ENCODE peak calls at places on chromosome 2, in eight cellular contexts. Z, X, B, C, P, I, J and Y are unnamed samples.

GRCh38 chr2:76385943-76386342 is 675.2 kb upstream of the GCFC2 start:
- DNase-seq in Z (no peak), X (no peak), B (no peak), C (no peak), P (no peak), I (no peak), J (no peak), Y (no peak)

GRCh38 chr2:187581125-187581896 is 27.1 kb upstream of the TFPI start:
- DNase-seq in Z (no peak), X (no peak), B (no peak), C (peak), P (no peak), I (peak), J (no peak), Y (no peak)

GRCh38 chr2:152335016-152335850 is at the start of gene FMNL2:
- DNase-seq in Z (peak), X (peak), B (peak), C (peak), P (peak), I (peak), J (no peak), Y (peak)

GRCh38 chr2:176085861-176086771 is 2.4 kb upstream of the EVX2 start:
- DNase-seq in Z (no peak), X (no peak), B (no peak), C (no peak), P (peak), I (peak), J (no peak), Y (no peak)

GRCh38 chr2:217822296-217823252 is 180.2 kb downstream of the TNS1 start:
- DNase-seq in Z (no peak), X (peak), B (no peak), C (no peak), P (no peak), I (no peak), J (no peak), Y (no peak)

GRCh38 chr2:16218651-16219050 is 278.3 kb downstream of the MYCN start:
- DNase-seq in Z (no peak), X (no peak), B (no peak), C (no peak), P (no peak), I (peak), J (no peak), Y (no peak)

GRCh38 chr2:133264951-133265949 is 303.0 kb downstream of the NCKAP5 start:
- DNase-seq in Z (no peak), X (peak), B (peak), C (no peak), P (no peak), I (no peak), J (no peak), Y (no peak)

GRCh38 chr2:95305341-95306058 is 8.4 kb downstream of the KCNIP3 start:
- DNase-seq in Z (no peak), X (no peak), B (no peak), C (no peak), P (no peak), I (no peak), J (no peak), Y (no peak)

GRCh38 chr2:34570266-34570872 is 971.3 kb upstream of the FAM98A start:
- DNase-seq in Z (no peak), X (no peak), B (no peak), C (no peak), P (no peak), I (peak), J (no peak), Y (no peak)

GRCh38 chr2:15734871-15735737 is 143.4 kb downstream of the DDX1 start:
- DNase-seq in Z (no peak), X (no peak), B (no peak), C (no peak), P (peak), I (no peak), J (no peak), Y (no peak)

GRCh38 chr2:6922201-6922656 is 5.0 kb downstream of the RNF144A start:
- DNase-seq in Z (no peak), X (no peak), B (no peak), C (no peak), P (no peak), I (no peak), J (no peak), Y (no peak)

GRCh38 chr2:100878000-100878786 is 58.3 kb downstream of the NPAS2 start:
- DNase-seq in Z (no peak), X (peak), B (no peak), C (no peak), P (no peak), I (no peak), J (no peak), Y (no peak)

GRCh38 chr2:1717129-1717528 is 27.2 kb downstream of the PXDN start:
- DNase-seq in Z (peak), X (no peak), B (no peak), C (peak), P (no peak), I (no peak), J (no peak), Y (peak)

GRCh38 chr2:2184549-2185249 is 146.4 kb downstream of the MYT1L start:
- DNase-seq in Z (no peak), X (no peak), B (no peak), C (no peak), P (no peak), I (no peak), J (no peak), Y (no peak)

GRCh38 chr2:113700186-113700841 is 56.1 kb downstream of the SLC35F5 start:
- DNase-seq in Z (no peak), X (no peak), B (no peak), C (no peak), P (no peak), I (peak), J (peak), Y (no peak)

GRCh38 chr2:38835990-38836389 is 39.7 kb downstream of the DHX57 start:
- DNase-seq in Z (no peak), X (no peak), B (no peak), C (no peak), P (no peak), I (peak), J (no peak), Y (no peak)

GRCh38 chr2:118049140-118050128 is 35.6 kb upstream of the CCDC93 start:
- DNase-seq in Z (no peak), X (no peak), B (no peak), C (no peak), P (no peak), I (peak), J (no peak), Y (no peak)

GRCh38 chr2:229553091-229553490 is 161.3 kb downstream of the DNER start:
- DNase-seq in Z (no peak), X (no peak), B (no peak), C (peak), P (no peak), I (no peak), J (no peak), Y (no peak)

GRCh38 chr2:150212722-150213171 is 274.7 kb downstream of the RND3 start:
- DNase-seq in Z (no peak), X (no peak), B (no peak), C (peak), P (no peak), I (no peak), J (no peak), Y (no peak)

GRCh38 chr2:20126469-20126868 is 75.0 kb upstream of the LAPTM4A start:
- DNase-seq in Z (no peak), X (no peak), B (no peak), C (no peak), P (no peak), I (no peak), J (no peak), Y (no peak)
- TF ChIP-seq CTCF in Z (no peak), X (no peak), B (no peak), C (no peak), P (no peak), I (no peak), J (no peak), Y (no peak)

GRCh38 chr2:159101755-159102489 is 133.5 kb downstream of the TANC1 start:
- DNase-seq in Z (no peak), X (no peak), B (no peak), C (no peak), P (no peak), I (no peak), J (no peak), Y (no peak)

GRCh38 chr2:159108178-159108893 is 139.9 kb downstream of the TANC1 start:
- DNase-seq in Z (peak), X (no peak), B (no peak), C (no peak), P (no peak), I (no peak), J (no peak), Y (no peak)

GRCh38 chr2:159106105-159106504 is 137.7 kb downstream of the TANC1 start:
- DNase-seq in Z (no peak), X (no peak), B (no peak), C (no peak), P (no peak), I (no peak), J (no peak), Y (no peak)

GRCh38 chr2:159098815-159099455 is 130.5 kb downstream of the TANC1 start:
- DNase-seq in Z (no peak), X (no peak), B (no peak), C (no peak), P (no peak), I (no peak), J (no peak), Y (no peak)

DNA sequence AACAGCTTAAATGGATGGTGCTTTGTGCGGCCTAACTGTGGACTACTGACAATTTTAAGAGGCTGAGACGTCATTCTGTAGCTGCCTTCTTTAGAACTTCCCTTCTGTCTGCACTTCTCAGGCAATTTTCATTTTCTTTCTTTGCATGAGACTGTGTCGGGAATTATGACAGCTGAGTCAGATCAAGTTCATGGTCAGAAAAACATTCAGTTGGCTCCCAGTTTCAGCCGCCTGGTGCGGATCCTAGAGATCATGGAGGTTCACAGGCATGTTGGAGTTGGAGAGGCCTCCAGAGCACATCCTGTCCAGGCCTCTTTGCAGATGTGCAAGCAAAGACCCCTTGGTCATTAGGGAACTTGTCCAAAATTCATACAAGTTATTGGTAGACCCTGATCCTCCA is 135.0 kb downstream of the TANC1 start:
- DNase-seq in Z (no peak), X (no peak), B (no peak), C (peak), P (no peak), I (no peak), J (no peak), Y (no peak)
- TF ChIP-seq CTCF in Z (no peak), X (no peak), B (no peak), C (no peak), P (no peak), I (no peak), J (no peak), Y (no peak)

DNA sequence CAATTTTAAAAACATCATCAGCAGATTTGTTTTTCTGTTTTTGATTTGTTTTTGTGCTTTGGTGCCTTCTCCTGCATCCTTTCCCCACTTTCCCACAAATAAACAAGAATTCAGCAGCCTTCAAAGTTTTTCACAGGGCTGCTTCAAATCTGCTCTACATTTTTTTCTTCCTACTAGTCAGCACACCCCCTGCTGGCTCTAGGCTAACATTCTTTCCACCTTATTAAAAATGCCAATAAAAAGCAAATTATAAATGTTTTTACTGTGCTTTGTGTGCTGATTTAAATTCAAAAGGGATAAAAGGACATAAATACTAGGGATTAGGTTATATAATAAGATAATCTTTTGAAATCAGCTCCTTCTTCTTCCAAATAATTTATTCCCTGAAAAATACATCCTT is 6.2 kb upstream of the CNTNAP5 start:
- DNase-seq in Z (no peak), X (no peak), B (no peak), C (no peak), P (no peak), I (no peak), J (no peak), Y (no peak)
- TF ChIP-seq CTCF in Z (no peak), X (no peak), B (peak), C (peak), P (peak), I (no peak), J (no peak), Y (no peak)

GRCh38 chr2:30230479-30230854 is 867 bp upstream of the LBH start:
- DNase-seq in Z (no peak), X (no peak), B (no peak), C (peak), P (peak), I (no peak), J (no peak), Y (no peak)
- TF ChIP-seq CTCF in Z (no peak), X (no peak), B (no peak), C (no peak), P (no peak), I (no peak), J (no peak), Y (no peak)

DNA sequence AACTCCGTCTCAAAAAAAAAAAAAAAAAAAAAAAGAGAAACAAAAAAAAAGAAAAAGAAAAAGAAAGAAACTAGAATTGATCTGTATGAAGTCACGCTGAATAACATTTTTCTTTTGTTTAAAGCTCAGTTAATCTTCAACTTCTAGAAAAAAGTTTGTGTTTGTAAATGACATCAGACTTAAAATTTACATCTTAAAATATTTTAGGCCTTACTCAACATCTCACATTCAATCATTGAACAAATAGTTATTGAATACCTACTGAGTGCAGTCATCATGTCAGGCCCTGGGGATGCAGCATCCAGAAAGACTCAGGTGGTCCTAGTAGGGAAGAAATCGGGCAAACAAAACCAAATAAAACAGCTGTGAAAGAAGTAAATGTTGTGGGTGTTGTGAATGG is 292.3 kb upstream of the FANCL start:
- DNase-seq in Z (no peak), X (no peak), B (no peak), C (no peak), P (no peak), I (no peak), J (no peak), Y (no peak)
- TF ChIP-seq CTCF in Z (no peak), X (no peak), B (no peak), C (no peak), P (no peak), I (no peak), J (no peak), Y (no peak)

GRCh38 chr2:25257931-25258771 is 83.6 kb downstream of the DNMT3A start:
- DNase-seq in Z (no peak), X (peak), B (no peak), C (no peak), P (no peak), I (no peak), J (no peak), Y (no peak)
- TF ChIP-seq CTCF in Z (no peak), X (no peak), B (no peak), C (peak), P (no peak), I (no peak), J (no peak), Y (no peak)

GRCh38 chr2:219876931-219877330 is 249.5 kb downstream of the SLC4A3 start:
- DNase-seq in Z (no peak), X (no peak), B (no peak), C (no peak), P (no peak), I (no peak), J (no peak), Y (no peak)

GRCh38 chr2:219886615-219887014 is 259.2 kb downstream of the SLC4A3 start:
- DNase-seq in Z (no peak), X (no peak), B (no peak), C (no peak), P (no peak), I (no peak), J (no peak), Y (no peak)

GRCh38 chr2:219877714-219878113 is 250.3 kb downstream of the SLC4A3 start:
- DNase-seq in Z (no peak), X (no peak), B (no peak), C (no peak), P (no peak), I (no peak), J (no peak), Y (no peak)

GRCh38 chr2:219881851-219882250 is 254.4 kb downstream of the SLC4A3 start:
- DNase-seq in Z (no peak), X (no peak), B (no peak), C (no peak), P (no peak), I (no peak), J (no peak), Y (no peak)
- TF ChIP-seq CTCF in Z (no peak), X (no peak), B (no peak), C (no peak), P (no peak), I (no peak), J (no peak), Y (no peak)